ENCODE peak calls at places on chromosomes 1 and 21, in ten cellular contexts. One of them, this sample, is unnamed. For H3K9me3, the result is how much of the 10 kb centered on the place peaks cover.

GRCh38 chr1:53735261-53735660 is 3.7 kb downstream of the GLIS1 start:
- DNase-seq in aorta: no peak
- DNase-seq in heart right ventricle: no peak
- DNase-seq in CD8-positive, alpha-beta memory T cell: no peak
- DNase-seq in BE2C: no peak
- DNase-seq in Karpas-422: no peak
- DNase-seq in GM23248: no peak
- DNase-seq in tibial nerve: no peak
- DNase-seq in tibial artery: no peak
- DNase-seq in lower lobe of right lung: no peak
- DNase-seq in this sample: peak

GRCh38 chr1:165376811-165377153 is 20.3 kb upstream of the LMX1A start:
- DNase-seq in BE2C: no peak
- DNase-seq in tibial artery: no peak
- DNase-seq in lower lobe of right lung: no peak
- DNase-seq in aorta: no peak
- DNase-seq in CD8-positive, alpha-beta memory T cell: no peak
- DNase-seq in heart right ventricle: no peak
- DNase-seq in tibial nerve: no peak
- DNase-seq in GM23248: no peak
- DNase-seq in Karpas-422: no peak
- DNase-seq in this sample: no peak

GRCh38 chr1:7478142-7478796 is 292.8 kb upstream of the VAMP3 start:
- DNase-seq in tibial nerve: no peak
- DNase-seq in lower lobe of right lung: no peak
- DNase-seq in Karpas-422: no peak
- DNase-seq in tibial artery: no peak
- DNase-seq in BE2C: peak
- DNase-seq in heart right ventricle: no peak
- DNase-seq in aorta: no peak
- DNase-seq in CD8-positive, alpha-beta memory T cell: no peak
- DNase-seq in GM23248: no peak
- DNase-seq in this sample: no peak

GRCh38 chr1:156420209-156421061 is 51.4 kb downstream of the RHBG start:
- DNase-seq in aorta: no peak
- DNase-seq in tibial nerve: no peak
- DNase-seq in BE2C: no peak
- DNase-seq in GM23248: peak
- DNase-seq in CD8-positive, alpha-beta memory T cell: peak
- DNase-seq in Karpas-422: no peak
- DNase-seq in heart right ventricle: no peak
- DNase-seq in tibial artery: no peak
- DNase-seq in lower lobe of right lung: no peak
- DNase-seq in this sample: no peak

GRCh38 chr21:42262826-42263225 is 43.9 kb downstream of the ABCG1 start:
- DNase-seq in tibial artery: peak
- DNase-seq in lower lobe of right lung: peak
- DNase-seq in BE2C: peak
- DNase-seq in aorta: peak
- DNase-seq in CD8-positive, alpha-beta memory T cell: no peak
- DNase-seq in tibial nerve: peak
- DNase-seq in GM23248: peak
- DNase-seq in heart right ventricle: peak
- DNase-seq in Karpas-422: no peak
- DNase-seq in this sample: no peak

GRCh38 chr1:10263450-10264082 is 53.2 kb downstream of the KIF1B start:
- DNase-seq in lower lobe of right lung: no peak
- DNase-seq in heart right ventricle: no peak
- DNase-seq in tibial artery: no peak
- DNase-seq in aorta: no peak
- DNase-seq in GM23248: no peak
- DNase-seq in BE2C: no peak
- DNase-seq in tibial nerve: no peak
- DNase-seq in CD8-positive, alpha-beta memory T cell: no peak
- DNase-seq in Karpas-422: no peak
- DNase-seq in this sample: no peak

GRCh38 chr1:244735404-244735803 is 82.5 kb downstream of the DESI2 start:
- DNase-seq in BE2C: no peak
- DNase-seq in tibial nerve: no peak
- DNase-seq in lower lobe of right lung: no peak
- DNase-seq in GM23248: no peak
- DNase-seq in aorta: no peak
- DNase-seq in CD8-positive, alpha-beta memory T cell: no peak
- DNase-seq in tibial artery: no peak
- DNase-seq in heart right ventricle: no peak
- DNase-seq in Karpas-422: peak
- DNase-seq in this sample: no peak

GRCh38 chr1:234969011-234969441 is 159.6 kb downstream of the TOMM20 start:
- DNase-seq in aorta: no peak
- DNase-seq in BE2C: no peak
- DNase-seq in lower lobe of right lung: no peak
- DNase-seq in tibial nerve: no peak
- DNase-seq in CD8-positive, alpha-beta memory T cell: no peak
- DNase-seq in Karpas-422: no peak
- DNase-seq in GM23248: no peak
- DNase-seq in heart right ventricle: no peak
- DNase-seq in tibial artery: no peak
- DNase-seq in this sample: no peak

GRCh38 chr1:34088001-34088400 is 77.0 kb downstream of the CSMD2 start:
- DNase-seq in lower lobe of right lung: no peak
- DNase-seq in BE2C: no peak
- DNase-seq in aorta: no peak
- DNase-seq in tibial nerve: no peak
- DNase-seq in GM23248: no peak
- DNase-seq in Karpas-422: no peak
- DNase-seq in heart right ventricle: no peak
- DNase-seq in CD8-positive, alpha-beta memory T cell: no peak
- DNase-seq in tibial artery: no peak
- DNase-seq in this sample: no peak

GRCh38 chr1:218658899-218659298 is 313.8 kb downstream of the TGFB2 start:
- DNase-seq in heart right ventricle: no peak
- DNase-seq in lower lobe of right lung: no peak
- DNase-seq in BE2C: no peak
- DNase-seq in Karpas-422: no peak
- DNase-seq in GM23248: peak
- DNase-seq in aorta: no peak
- DNase-seq in tibial nerve: no peak
- DNase-seq in tibial artery: no peak
- DNase-seq in CD8-positive, alpha-beta memory T cell: no peak
- DNase-seq in this sample: peak

GRCh38 chr1:100036718-100037664 is 67.2 kb downstream of the SLC35A3 start:
- DNase-seq in BE2C: no peak
- DNase-seq in heart right ventricle: no peak
- DNase-seq in GM23248: peak
- DNase-seq in lower lobe of right lung: no peak
- DNase-seq in CD8-positive, alpha-beta memory T cell: no peak
- DNase-seq in aorta: no peak
- DNase-seq in Karpas-422: peak
- DNase-seq in tibial nerve: no peak
- DNase-seq in tibial artery: no peak
- DNase-seq in this sample: peak

GRCh38 chr1:209641216-209642181 is 10.7 kb downstream of the LAMB3 start:
- DNase-seq in heart right ventricle: peak
- DNase-seq in aorta: peak
- DNase-seq in CD8-positive, alpha-beta memory T cell: no peak
- DNase-seq in Karpas-422: no peak
- DNase-seq in lower lobe of right lung: peak
- DNase-seq in tibial nerve: no peak
- DNase-seq in tibial artery: peak
- DNase-seq in BE2C: no peak
- DNase-seq in GM23248: no peak
- DNase-seq in this sample: no peak

GRCh38 chr1:93255222-93256079 is 74.9 kb downstream of the CCDC18 start:
- DNase-seq in aorta: no peak
- DNase-seq in BE2C: no peak
- DNase-seq in tibial nerve: no peak
- DNase-seq in Karpas-422: no peak
- DNase-seq in lower lobe of right lung: no peak
- DNase-seq in GM23248: peak
- DNase-seq in heart right ventricle: no peak
- DNase-seq in tibial artery: no peak
- DNase-seq in CD8-positive, alpha-beta memory T cell: no peak
- DNase-seq in this sample: peak

GRCh38 chr1:42720868-42721267 is 19.2 kb downstream of the CLDN19 start:
- DNase-seq in tibial artery: no peak
- DNase-seq in tibial nerve: no peak
- DNase-seq in lower lobe of right lung: no peak
- DNase-seq in Karpas-422: no peak
- DNase-seq in aorta: no peak
- DNase-seq in GM23248: no peak
- DNase-seq in CD8-positive, alpha-beta memory T cell: no peak
- DNase-seq in BE2C: no peak
- DNase-seq in heart right ventricle: no peak
- DNase-seq in this sample: no peak

GRCh38 chr1:53332188-53332564 is 4.3 kb upstream of the LRP8 start:
- DNase-seq in Karpas-422: no peak
- DNase-seq in aorta: no peak
- DNase-seq in heart right ventricle: no peak
- DNase-seq in lower lobe of right lung: no peak
- DNase-seq in tibial artery: peak
- DNase-seq in BE2C: no peak
- DNase-seq in CD8-positive, alpha-beta memory T cell: no peak
- DNase-seq in GM23248: no peak
- DNase-seq in tibial nerve: no peak
- DNase-seq in this sample: no peak

GRCh38 chr1:56411021-56411420 is 168.3 kb downstream of the PLPP3 start:
- DNase-seq in tibial artery: no peak
- DNase-seq in lower lobe of right lung: no peak
- DNase-seq in GM23248: no peak
- DNase-seq in BE2C: no peak
- DNase-seq in tibial nerve: no peak
- DNase-seq in CD8-positive, alpha-beta memory T cell: no peak
- DNase-seq in Karpas-422: no peak
- DNase-seq in aorta: no peak
- DNase-seq in heart right ventricle: no peak
- DNase-seq in this sample: no peak

GRCh38 chr1:176735201-176735600 is 272.2 kb downstream of the PAPPA2 start:
- DNase-seq in aorta: no peak
- DNase-seq in Karpas-422: no peak
- DNase-seq in GM23248: no peak
- DNase-seq in lower lobe of right lung: no peak
- DNase-seq in tibial nerve: no peak
- DNase-seq in tibial artery: no peak
- DNase-seq in CD8-positive, alpha-beta memory T cell: no peak
- DNase-seq in heart right ventricle: no peak
- DNase-seq in BE2C: no peak
- DNase-seq in this sample: no peak

GRCh38 chr1:1100296-1100695 is 15.6 kb downstream of the C1orf159 start:
- DNase-seq in BE2C: no peak
- DNase-seq in GM23248: no peak
- DNase-seq in aorta: no peak
- DNase-seq in tibial artery: peak
- DNase-seq in heart right ventricle: no peak
- DNase-seq in Karpas-422: no peak
- DNase-seq in tibial nerve: no peak
- DNase-seq in lower lobe of right lung: no peak
- DNase-seq in CD8-positive, alpha-beta memory T cell: no peak
- DNase-seq in this sample: no peak

GRCh38 chr1:43305461-43305860 is 4.7 kb downstream of the TIE1 start:
- DNase-seq in CD8-positive, alpha-beta memory T cell: no peak
- DNase-seq in BE2C: no peak
- DNase-seq in aorta: peak
- DNase-seq in lower lobe of right lung: peak
- DNase-seq in Karpas-422: no peak
- DNase-seq in tibial nerve: no peak
- DNase-seq in heart right ventricle: no peak
- DNase-seq in tibial artery: peak
- DNase-seq in GM23248: no peak
- DNase-seq in this sample: no peak

GRCh38 chr1:212871976-212872375 is 13.9 kb downstream of the FLVCR1 start:
- DNase-seq in lower lobe of right lung: no peak
- DNase-seq in Karpas-422: no peak
- DNase-seq in heart right ventricle: no peak
- DNase-seq in tibial artery: no peak
- DNase-seq in GM23248: no peak
- DNase-seq in CD8-positive, alpha-beta memory T cell: no peak
- DNase-seq in tibial nerve: no peak
- DNase-seq in BE2C: no peak
- DNase-seq in aorta: no peak
- DNase-seq in this sample: no peak

GRCh38 chr1:174217787-174218574 is 58.7 kb downstream of the RABGAP1L start:
- DNase-seq in aorta: no peak
- DNase-seq in Karpas-422: peak
- DNase-seq in GM23248: peak
- DNase-seq in heart right ventricle: no peak
- DNase-seq in tibial artery: no peak
- DNase-seq in BE2C: no peak
- DNase-seq in lower lobe of right lung: no peak
- DNase-seq in CD8-positive, alpha-beta memory T cell: peak
- DNase-seq in tibial nerve: no peak
- DNase-seq in this sample: peak

GRCh38 chr1:170970256-170970655 is 34.9 kb downstream of the MROH9 start:
- DNase-seq in lower lobe of right lung: no peak
- DNase-seq in GM23248: no peak
- DNase-seq in BE2C: no peak
- DNase-seq in Karpas-422: no peak
- DNase-seq in tibial nerve: no peak
- DNase-seq in tibial artery: no peak
- DNase-seq in heart right ventricle: no peak
- DNase-seq in aorta: no peak
- DNase-seq in CD8-positive, alpha-beta memory T cell: no peak
- DNase-seq in this sample: no peak
- H3K9me3 ChIP-seq in lower lobe of right lung: under half
- H3K9me3 ChIP-seq in GM23248: under half
- H3K9me3 ChIP-seq in BE2C: under half
- H3K9me3 ChIP-seq in Karpas-422: under half
- H3K9me3 ChIP-seq in tibial nerve: under half
- H3K9me3 ChIP-seq in tibial artery: under half
- H3K9me3 ChIP-seq in heart right ventricle: under half
- H3K9me3 ChIP-seq in aorta: under half
- H3K9me3 ChIP-seq in CD8-positive, alpha-beta memory T cell: under half
- H3K9me3 ChIP-seq in this sample: under half

GRCh38 chr1:2918441-2918840 is 102.8 kb upstream of the ACTRT2 start:
- DNase-seq in heart right ventricle: no peak
- DNase-seq in Karpas-422: no peak
- DNase-seq in GM23248: no peak
- DNase-seq in BE2C: no peak
- DNase-seq in tibial artery: no peak
- DNase-seq in CD8-positive, alpha-beta memory T cell: no peak
- DNase-seq in aorta: no peak
- DNase-seq in lower lobe of right lung: no peak
- DNase-seq in tibial nerve: no peak
- DNase-seq in this sample: no peak
- H3K9me3 ChIP-seq in heart right ventricle: under half
- H3K9me3 ChIP-seq in Karpas-422: under half
- H3K9me3 ChIP-seq in GM23248: under half
- H3K9me3 ChIP-seq in BE2C: under half
- H3K9me3 ChIP-seq in tibial artery: under half
- H3K9me3 ChIP-seq in CD8-positive, alpha-beta memory T cell: under half
- H3K9me3 ChIP-seq in aorta: under half
- H3K9me3 ChIP-seq in lower lobe of right lung: under half
- H3K9me3 ChIP-seq in tibial nerve: under half
- H3K9me3 ChIP-seq in this sample: under half

GRCh38 chr1:109454497-109455133 is 11.7 kb upstream of the SYPL2 start:
- DNase-seq in aorta: no peak
- DNase-seq in BE2C: no peak
- DNase-seq in tibial artery: no peak
- DNase-seq in Karpas-422: no peak
- DNase-seq in heart right ventricle: no peak
- DNase-seq in CD8-positive, alpha-beta memory T cell: no peak
- DNase-seq in lower lobe of right lung: no peak
- DNase-seq in tibial nerve: no peak
- DNase-seq in GM23248: no peak
- DNase-seq in this sample: no peak
- H3K9me3 ChIP-seq in aorta: under half
- H3K9me3 ChIP-seq in BE2C: under half
- H3K9me3 ChIP-seq in tibial artery: under half
- H3K9me3 ChIP-seq in Karpas-422: under half
- H3K9me3 ChIP-seq in heart right ventricle: under half
- H3K9me3 ChIP-seq in CD8-positive, alpha-beta memory T cell: under half
- H3K9me3 ChIP-seq in lower lobe of right lung: under half
- H3K9me3 ChIP-seq in tibial nerve: under half
- H3K9me3 ChIP-seq in GM23248: under half
- H3K9me3 ChIP-seq in this sample: under half

GRCh38 chr1:203666621-203667020 is 40.0 kb downstream of the ATP2B4 start:
- DNase-seq in tibial artery: no peak
- DNase-seq in aorta: no peak
- DNase-seq in lower lobe of right lung: no peak
- DNase-seq in heart right ventricle: no peak
- DNase-seq in GM23248: peak
- DNase-seq in Karpas-422: no peak
- DNase-seq in CD8-positive, alpha-beta memory T cell: no peak
- DNase-seq in tibial nerve: no peak
- DNase-seq in BE2C: no peak
- DNase-seq in this sample: no peak
- H3K9me3 ChIP-seq in tibial artery: under half
- H3K9me3 ChIP-seq in aorta: under half
- H3K9me3 ChIP-seq in lower lobe of right lung: under half
- H3K9me3 ChIP-seq in heart right ventricle: under half
- H3K9me3 ChIP-seq in GM23248: under half
- H3K9me3 ChIP-seq in Karpas-422: under half
- H3K9me3 ChIP-seq in CD8-positive, alpha-beta memory T cell: under half
- H3K9me3 ChIP-seq in tibial nerve: under half
- H3K9me3 ChIP-seq in BE2C: under half
- H3K9me3 ChIP-seq in this sample: under half

This sample was measured in adipocyte.